ENCODE peak calls at places on chromosomes 16 and 17, in eight cellular contexts. One of them, this sample, is unnamed.

GRCh38 chr16:81612351-81613170 is 166.5 kb upstream of the PLCG2 start:
- DNase-seq in NB4: no peak
- DNase-seq in PC-3: no peak
- DNase-seq in A549: no peak
- DNase-seq in DND-41: no peak
- DNase-seq in fibroblast of lung: no peak
- DNase-seq in cardiac fibroblast: peak; percentile 89
- DNase-seq in progenitor cell of endocrine pancreas: no peak
- DNase-seq in this sample: no peak

GRCh38 chr16:86585821-86586611 is 7.7 kb downstream of the FOXL1 start:
- DNase-seq in PC-3: peak; percentile 62
- DNase-seq in DND-41: no peak
- DNase-seq in NB4: no peak
- DNase-seq in progenitor cell of endocrine pancreas: no peak
- DNase-seq in cardiac fibroblast: no peak
- DNase-seq in fibroblast of lung: peak; percentile 91
- DNase-seq in A549: no peak
- DNase-seq in this sample: no peak

GRCh38 chr16:426115-426905 is 861 bp downstream of the RAB11FIP3 start:
- DNase-seq in PC-3: no peak
- DNase-seq in A549: no peak
- DNase-seq in NB4: peak; percentile 12
- DNase-seq in progenitor cell of endocrine pancreas: peak; percentile 41
- DNase-seq in cardiac fibroblast: peak; percentile 14
- DNase-seq in fibroblast of lung: peak; percentile 6
- DNase-seq in DND-41: peak; percentile 22
- DNase-seq in this sample: no peak

GRCh38 chr17:927611-928461 is 51.7 kb downstream of the NXN start:
- DNase-seq in fibroblast of lung: peak; percentile 97
- DNase-seq in progenitor cell of endocrine pancreas: no peak
- DNase-seq in A549: peak; percentile 72
- DNase-seq in cardiac fibroblast: peak; percentile 86
- DNase-seq in PC-3: peak; percentile 88
- DNase-seq in NB4: peak; percentile 40
- DNase-seq in DND-41: no peak
- DNase-seq in this sample: no peak

GRCh38 chr17:1627219-1627986 is 1.2 kb downstream of the SLC43A2 start:
- DNase-seq in A549: no peak
- DNase-seq in cardiac fibroblast: no peak
- DNase-seq in DND-41: no peak
- DNase-seq in PC-3: no peak
- DNase-seq in NB4: peak; percentile 92
- DNase-seq in fibroblast of lung: no peak
- DNase-seq in progenitor cell of endocrine pancreas: no peak
- DNase-seq in this sample: peak; percentile 81

GRCh38 chr17:63549289-63549945 is 860 bp upstream of the DCAF7 start:
- DNase-seq in DND-41: no peak
- DNase-seq in NB4: no peak
- DNase-seq in progenitor cell of endocrine pancreas: no peak
- DNase-seq in fibroblast of lung: no peak
- DNase-seq in cardiac fibroblast: no peak
- DNase-seq in PC-3: no peak
- DNase-seq in A549: no peak
- DNase-seq in this sample: no peak

GRCh38 chr17:70661342-70662222 is 492.2 kb downstream of the KCNJ2 start:
- DNase-seq in NB4: no peak
- DNase-seq in PC-3: peak; percentile 68
- DNase-seq in A549: peak; percentile 34
- DNase-seq in progenitor cell of endocrine pancreas: no peak
- DNase-seq in DND-41: no peak
- DNase-seq in cardiac fibroblast: no peak
- DNase-seq in fibroblast of lung: peak; percentile 30
- DNase-seq in this sample: no peak

GRCh38 chr17:74325743-74326379 is at the start of gene KIF19:
- DNase-seq in cardiac fibroblast: peak; percentile 5
- DNase-seq in progenitor cell of endocrine pancreas: peak; percentile 26
- DNase-seq in DND-41: no peak
- DNase-seq in PC-3: no peak
- DNase-seq in NB4: no peak
- DNase-seq in fibroblast of lung: no peak
- DNase-seq in A549: no peak
- DNase-seq in this sample: peak; percentile 19

GRCh38 chr17:75153854-75154194 is 488 bp downstream of the JPT1 start:
- DNase-seq in DND-41: no peak
- DNase-seq in PC-3: peak; percentile 12
- DNase-seq in A549: peak; percentile 35
- DNase-seq in cardiac fibroblast: no peak
- DNase-seq in fibroblast of lung: no peak
- DNase-seq in progenitor cell of endocrine pancreas: peak; percentile 47
- DNase-seq in NB4: no peak
- DNase-seq in this sample: no peak

GRCh38 chr17:7177954-7178477 is 1.2 kb downstream of the ASGR1 start:
- DNase-seq in NB4: peak; percentile 17
- DNase-seq in PC-3: peak; percentile 4
- DNase-seq in DND-41: peak; percentile 39
- DNase-seq in fibroblast of lung: no peak
- DNase-seq in A549: no peak
- DNase-seq in cardiac fibroblast: peak; percentile 25
- DNase-seq in progenitor cell of endocrine pancreas: peak; percentile 31
- DNase-seq in this sample: no peak

GRCh38 chr16:65884018-65884417 is 482.5 kb upstream of the CDH5 start:
- DNase-seq in NB4: no peak
- DNase-seq in cardiac fibroblast: no peak
- DNase-seq in A549: no peak
- DNase-seq in progenitor cell of endocrine pancreas: no peak
- DNase-seq in fibroblast of lung: no peak
- DNase-seq in PC-3: peak; percentile 88
- DNase-seq in DND-41: no peak
- DNase-seq in this sample: no peak

GRCh38 chr17:5122586-5123342 is 6.9 kb downstream of the USP6 start:
- DNase-seq in progenitor cell of endocrine pancreas: peak; percentile 20
- DNase-seq in fibroblast of lung: peak; percentile 2
- DNase-seq in cardiac fibroblast: peak; percentile 14
- DNase-seq in A549: no peak
- DNase-seq in PC-3: no peak
- DNase-seq in NB4: no peak
- DNase-seq in DND-41: no peak
- DNase-seq in this sample: peak; percentile 71

GRCh38 chr17:36641877-36642845 is 40.8 kb downstream of the MRM1 start:
- DNase-seq in A549: no peak
- DNase-seq in fibroblast of lung: no peak
- DNase-seq in cardiac fibroblast: no peak
- DNase-seq in progenitor cell of endocrine pancreas: peak; percentile 25
- DNase-seq in DND-41: no peak
- DNase-seq in PC-3: no peak
- DNase-seq in NB4: no peak
- DNase-seq in this sample: no peak

GRCh38 chr17:79105937-79106336 is 31.3 kb downstream of the ENGASE start:
- DNase-seq in A549: no peak
- DNase-seq in DND-41: no peak
- DNase-seq in progenitor cell of endocrine pancreas: no peak
- DNase-seq in NB4: no peak
- DNase-seq in cardiac fibroblast: no peak
- DNase-seq in fibroblast of lung: no peak
- DNase-seq in PC-3: no peak
- DNase-seq in this sample: no peak

GRCh38 chr17:79102214-79102613 is 27.6 kb downstream of the ENGASE start:
- DNase-seq in NB4: no peak
- DNase-seq in progenitor cell of endocrine pancreas: no peak
- DNase-seq in fibroblast of lung: no peak
- DNase-seq in PC-3: no peak
- DNase-seq in cardiac fibroblast: no peak
- DNase-seq in A549: no peak
- DNase-seq in DND-41: no peak
- DNase-seq in this sample: no peak

GRCh38 chr17:79106958-79107357 is 32.3 kb downstream of the ENGASE start:
- DNase-seq in DND-41: no peak
- DNase-seq in NB4: no peak
- DNase-seq in cardiac fibroblast: no peak
- DNase-seq in progenitor cell of endocrine pancreas: no peak
- DNase-seq in A549: no peak
- DNase-seq in fibroblast of lung: no peak
- DNase-seq in PC-3: no peak
- DNase-seq in this sample: no peak

GRCh38 chr17:79107499-79108231 is 33.0 kb downstream of the ENGASE start:
- DNase-seq in PC-3: no peak
- DNase-seq in fibroblast of lung: no peak
- DNase-seq in NB4: no peak
- DNase-seq in A549: no peak
- DNase-seq in cardiac fibroblast: no peak
- DNase-seq in DND-41: no peak
- DNase-seq in progenitor cell of endocrine pancreas: no peak
- DNase-seq in this sample: no peak

DNA sequence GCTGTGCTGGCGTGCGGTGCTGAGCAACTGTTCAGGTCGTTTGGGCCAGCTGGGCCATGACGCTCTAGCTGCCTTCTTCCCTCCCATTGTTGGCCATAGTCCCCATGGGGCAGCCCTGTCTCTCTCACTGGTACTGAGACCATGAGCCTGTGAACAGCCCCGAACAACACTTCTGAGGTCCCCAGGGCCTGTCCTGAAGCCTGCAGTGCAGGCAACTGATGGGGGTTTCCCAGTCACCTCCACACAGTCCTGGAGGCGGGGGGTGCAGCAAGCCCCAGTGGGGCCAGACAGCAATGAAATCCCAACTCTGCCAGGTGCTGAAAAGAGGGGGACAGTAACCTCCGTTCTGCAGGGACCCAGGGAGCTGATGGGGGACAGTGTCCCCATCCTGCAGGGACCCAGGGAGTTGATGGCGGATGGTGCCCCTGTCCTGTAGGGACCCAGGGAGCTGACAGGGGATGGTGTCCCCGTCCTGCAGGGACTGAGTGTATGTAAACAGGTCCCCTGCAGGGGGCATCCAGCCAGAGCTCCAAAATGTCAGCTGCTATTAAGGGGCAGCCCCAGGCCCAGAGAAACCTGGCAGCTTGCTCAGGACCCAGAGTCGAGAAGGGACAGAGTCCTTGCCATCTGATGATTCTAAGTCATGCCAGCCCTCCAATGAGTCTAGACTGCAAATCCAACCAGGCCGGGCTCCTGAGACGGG is 30.4 kb downstream of the ENGASE start:
- DNase-seq in PC-3: no peak
- DNase-seq in NB4: peak; percentile 22
- DNase-seq in DND-41: no peak
- DNase-seq in progenitor cell of endocrine pancreas: no peak
- DNase-seq in fibroblast of lung: no peak
- DNase-seq in cardiac fibroblast: no peak
- DNase-seq in A549: no peak
- DNase-seq in this sample: no peak
- TF ChIP-seq CTCF in PC-3: peak; percentile 24
- TF ChIP-seq CTCF in NB4: peak; percentile 27
- TF ChIP-seq CTCF in DND-41: no peak
- TF ChIP-seq CTCF in progenitor cell of endocrine pancreas: no peak
- TF ChIP-seq CTCF in fibroblast of lung: no peak
- TF ChIP-seq CTCF in cardiac fibroblast: no peak
- TF ChIP-seq CTCF in A549: no peak
- TF ChIP-seq CTCF in this sample: no peak

GRCh38 chr16:27642753-27643152 is 92.8 kb downstream of the KATNIP start:
- DNase-seq in NB4: peak; percentile 45
- DNase-seq in progenitor cell of endocrine pancreas: no peak
- DNase-seq in PC-3: peak; percentile 30
- DNase-seq in fibroblast of lung: peak; percentile 52
- DNase-seq in cardiac fibroblast: peak; percentile 37
- DNase-seq in A549: peak; percentile 44
- DNase-seq in DND-41: peak; percentile 14
- DNase-seq in this sample: no peak
- TF ChIP-seq CTCF in NB4: peak; percentile 16
- TF ChIP-seq CTCF in progenitor cell of endocrine pancreas: no peak
- TF ChIP-seq CTCF in PC-3: peak; percentile 47
- TF ChIP-seq CTCF in fibroblast of lung: peak; percentile 26
- TF ChIP-seq CTCF in cardiac fibroblast: peak; percentile 32
- TF ChIP-seq CTCF in A549: no peak
- TF ChIP-seq CTCF in DND-41: peak; percentile 40
- TF ChIP-seq CTCF in this sample: no peak

GRCh38 chr17:27038676-27039075 is 255.2 kb upstream of the WSB1 start:
- DNase-seq in fibroblast of lung: no peak
- DNase-seq in progenitor cell of endocrine pancreas: no peak
- DNase-seq in PC-3: peak; percentile 14
- DNase-seq in A549: peak; percentile 31
- DNase-seq in NB4: peak; percentile 72
- DNase-seq in DND-41: peak; percentile 4
- DNase-seq in cardiac fibroblast: no peak
- DNase-seq in this sample: no peak
- TF ChIP-seq CTCF in fibroblast of lung: no peak
- TF ChIP-seq CTCF in progenitor cell of endocrine pancreas: no peak
- TF ChIP-seq CTCF in PC-3: peak; percentile 34
- TF ChIP-seq CTCF in A549: peak; percentile 11
- TF ChIP-seq CTCF in NB4: peak; percentile 79
- TF ChIP-seq CTCF in DND-41: peak; percentile 39
- TF ChIP-seq CTCF in cardiac fibroblast: no peak
- TF ChIP-seq CTCF in this sample: no peak

GRCh38 chr17:57516290-57517215 is 228.5 kb downstream of the CCDC182 start:
- DNase-seq in DND-41: no peak
- DNase-seq in fibroblast of lung: no peak
- DNase-seq in cardiac fibroblast: no peak
- DNase-seq in progenitor cell of endocrine pancreas: no peak
- DNase-seq in PC-3: no peak
- DNase-seq in NB4: no peak
- DNase-seq in A549: no peak
- DNase-seq in this sample: no peak

GRCh38 chr17:57514614-57515013 is 230.5 kb downstream of the CCDC182 start:
- DNase-seq in progenitor cell of endocrine pancreas: no peak
- DNase-seq in NB4: no peak
- DNase-seq in fibroblast of lung: no peak
- DNase-seq in cardiac fibroblast: no peak
- DNase-seq in PC-3: no peak
- DNase-seq in DND-41: no peak
- DNase-seq in A549: no peak
- DNase-seq in this sample: no peak

GRCh38 chr17:57517216-57517518 is 227.9 kb downstream of the CCDC182 start:
- DNase-seq in A549: no peak
- DNase-seq in NB4: no peak
- DNase-seq in fibroblast of lung: no peak
- DNase-seq in cardiac fibroblast: no peak
- DNase-seq in progenitor cell of endocrine pancreas: no peak
- DNase-seq in DND-41: no peak
- DNase-seq in PC-3: no peak
- DNase-seq in this sample: no peak

GRCh38 chr17:57517519-57518342 is 227.4 kb downstream of the CCDC182 start:
- DNase-seq in NB4: no peak
- DNase-seq in progenitor cell of endocrine pancreas: no peak
- DNase-seq in PC-3: no peak
- DNase-seq in cardiac fibroblast: no peak
- DNase-seq in A549: peak; percentile 54
- DNase-seq in fibroblast of lung: no peak
- DNase-seq in DND-41: no peak
- DNase-seq in this sample: no peak

DNA sequence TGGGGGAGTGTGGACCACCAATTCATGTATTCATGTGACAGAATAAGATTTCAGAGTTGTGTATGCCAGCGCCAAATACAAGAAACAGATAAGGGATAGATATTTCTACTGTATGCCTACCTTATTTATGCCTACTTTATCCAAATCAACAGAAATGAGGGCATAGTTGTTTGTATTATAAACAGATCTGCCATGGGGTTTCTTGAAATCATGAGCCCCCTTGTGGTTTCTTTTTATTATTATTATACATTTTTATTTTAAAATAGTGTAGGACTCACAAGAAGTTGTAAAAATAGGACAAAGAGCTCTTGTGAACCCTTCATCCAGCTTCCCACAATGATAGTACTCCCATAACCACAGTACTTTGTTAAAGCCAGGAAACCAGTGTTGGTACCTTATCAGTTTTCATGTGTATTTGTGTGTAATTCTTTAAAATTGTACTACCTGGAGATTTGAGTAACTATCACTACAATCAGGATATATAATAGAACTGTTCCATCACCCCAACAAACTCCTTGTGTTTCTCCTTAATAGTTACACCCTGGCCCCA is 229.4 kb downstream of the CCDC182 start:
- DNase-seq in progenitor cell of endocrine pancreas: no peak
- DNase-seq in cardiac fibroblast: no peak
- DNase-seq in PC-3: peak; percentile 42
- DNase-seq in A549: no peak
- DNase-seq in fibroblast of lung: no peak
- DNase-seq in NB4: peak; percentile 7
- DNase-seq in DND-41: no peak
- DNase-seq in this sample: no peak
- TF ChIP-seq CTCF in progenitor cell of endocrine pancreas: no peak
- TF ChIP-seq CTCF in cardiac fibroblast: no peak
- TF ChIP-seq CTCF in PC-3: no peak
- TF ChIP-seq CTCF in A549: peak; percentile 22
- TF ChIP-seq CTCF in fibroblast of lung: no peak
- TF ChIP-seq CTCF in NB4: no peak
- TF ChIP-seq CTCF in DND-41: no peak
- TF ChIP-seq CTCF in this sample: peak; percentile 29